ENCODE peak calls at places on chromosomes 5 and 9, in five cellular contexts. N is H9, L is mesenchymal stem cell, Y is neuronal stem cell, O is IMR-90. K is an unnamed sample.
A peak's percentile ranks its signal among the peaks of the same experiment; 100 is the strongest.

GRCh38 chr5:60677831-60678664 is 21.9 kb downstream of the DEPDC1B start:
- DNase-seq in N (no peak), L (peak; percentile 66), Y (no peak), O (peak; percentile 58), K (no peak)

GRCh38 chr5:151171521-151171920 is 13.9 kb upstream of the ANXA6 start:
- DNase-seq in N (no peak), L (no peak), Y (no peak), O (no peak), K (no peak)

GRCh38 chr9:105681313-105681712 is 13.0 kb upstream of the TMEM38B start:
- DNase-seq in N (no peak), L (no peak), Y (no peak), O (no peak), K (no peak)

GRCh38 chr5:43609752-43610151 is 6.8 kb downstream of the NNT start:
- DNase-seq in N (no peak), L (no peak), Y (no peak), O (no peak), K (peak; percentile 37)

GRCh38 chr9:114282926-114283325 is 40.0 kb upstream of the ORM1 start:
- DNase-seq in N (peak; percentile 4), L (peak; percentile 94), Y (no peak), O (peak; percentile 93), K (peak; percentile 41)

GRCh38 chr5:33188089-33188488 is 252.7 kb upstream of the TARS1 start:
- DNase-seq in N (no peak), L (no peak), Y (no peak), O (no peak), K (no peak)

GRCh38 chr5:74242516-74242915 is 398.0 kb downstream of the ENC1 start:
- DNase-seq in N (no peak), L (no peak), Y (no peak), O (no peak), K (peak; percentile 78)

GRCh38 chr5:138936225-138936967 is 61.3 kb upstream of the LRRTM2 start:
- DNase-seq in N (no peak), L (no peak), Y (no peak), O (no peak), K (no peak)

GRCh38 chr5:116025831-116026230 is 6.4 kb upstream of the ARL14EPL start:
- DNase-seq in N (no peak), L (no peak), Y (no peak), O (no peak), K (no peak)

GRCh38 chr5:115559524-115559923 is 14.9 kb upstream of the FEM1C start:
- DNase-seq in N (no peak), L (peak; percentile 46), Y (no peak), O (peak; percentile 82), K (peak; percentile 77)

GRCh38 chr5:16916262-16916878 is 19.7 kb downstream of the MYO10 start:
- DNase-seq in N (no peak), L (peak; percentile 75), Y (no peak), O (peak; percentile 93), K (peak; percentile 61)

GRCh38 chr5:58188287-58188651 is 271.6 kb downstream of the PLK2 start:
- DNase-seq in N (no peak), L (peak; percentile 55), Y (no peak), O (peak; percentile 70), K (peak; percentile 67)

GRCh38 chr5:135179308-135179980 is 145.4 kb upstream of the PITX1 start:
- DNase-seq in N (peak; percentile 49), L (no peak), Y (no peak), O (no peak), K (no peak)

GRCh38 chr5:125052601-125053000 is 306.2 kb upstream of the ZNF608 start:
- DNase-seq in N (no peak), L (no peak), Y (no peak), O (no peak), K (no peak)

GRCh38 chr5:171706736-171707440 is 78.7 kb upstream of the SMIM23 start:
- DNase-seq in N (peak; percentile 9), L (no peak), Y (no peak), O (no peak), K (no peak)

GRCh38 chr9:126672634-126673284 is 59.0 kb downstream of the LMX1B start:
- DNase-seq in N (no peak), L (no peak), Y (no peak), O (no peak), K (no peak)

GRCh38 chr9:126675147-126675467 is 61.4 kb downstream of the LMX1B start:
- DNase-seq in N (no peak), L (no peak), Y (no peak), O (no peak), K (no peak)

GRCh38 chr9:126673689-126674364 is 60.1 kb downstream of the LMX1B start:
- DNase-seq in N (no peak), L (peak; percentile 13), Y (no peak), O (peak; percentile 2), K (no peak)

GRCh38 chr9:126676102-126676684 is 62.5 kb downstream of the LMX1B start:
- DNase-seq in N (no peak), L (no peak), Y (no peak), O (no peak), K (no peak)

GRCh38 chr9:126674365-126675146 is 60.8 kb downstream of the LMX1B start:
- DNase-seq in N (no peak), L (no peak), Y (no peak), O (no peak), K (no peak)
- H2BK120ac ChIP-seq in N (no peak overlapping the region), L (no peak overlapping the region), Y (no peak overlapping the region), O (no peak overlapping the region), K (no peak overlapping the region)

GRCh38 chr9:89318123-89319014 is at the start of gene SECISBP2:
- DNase-seq in N (peak; percentile 97), L (peak; percentile 98), Y (peak; percentile 94), O (peak; percentile 97), K (peak; percentile 98)

GRCh38 chr9:89317282-89317681 is 1.0 kb upstream of the SECISBP2 start:
- DNase-seq in N (no peak), L (peak; percentile 15), Y (no peak), O (no peak), K (no peak)

GRCh38 chr9:89315482-89315881 is 2.8 kb upstream of the SECISBP2 start:
- DNase-seq in N (no peak), L (no peak), Y (no peak), O (no peak), K (no peak)

GRCh38 chr9:89323257-89323841 is 5.0 kb downstream of the SECISBP2 start:
- DNase-seq in N (no peak), L (no peak), Y (no peak), O (no peak), K (no peak)

DNA sequence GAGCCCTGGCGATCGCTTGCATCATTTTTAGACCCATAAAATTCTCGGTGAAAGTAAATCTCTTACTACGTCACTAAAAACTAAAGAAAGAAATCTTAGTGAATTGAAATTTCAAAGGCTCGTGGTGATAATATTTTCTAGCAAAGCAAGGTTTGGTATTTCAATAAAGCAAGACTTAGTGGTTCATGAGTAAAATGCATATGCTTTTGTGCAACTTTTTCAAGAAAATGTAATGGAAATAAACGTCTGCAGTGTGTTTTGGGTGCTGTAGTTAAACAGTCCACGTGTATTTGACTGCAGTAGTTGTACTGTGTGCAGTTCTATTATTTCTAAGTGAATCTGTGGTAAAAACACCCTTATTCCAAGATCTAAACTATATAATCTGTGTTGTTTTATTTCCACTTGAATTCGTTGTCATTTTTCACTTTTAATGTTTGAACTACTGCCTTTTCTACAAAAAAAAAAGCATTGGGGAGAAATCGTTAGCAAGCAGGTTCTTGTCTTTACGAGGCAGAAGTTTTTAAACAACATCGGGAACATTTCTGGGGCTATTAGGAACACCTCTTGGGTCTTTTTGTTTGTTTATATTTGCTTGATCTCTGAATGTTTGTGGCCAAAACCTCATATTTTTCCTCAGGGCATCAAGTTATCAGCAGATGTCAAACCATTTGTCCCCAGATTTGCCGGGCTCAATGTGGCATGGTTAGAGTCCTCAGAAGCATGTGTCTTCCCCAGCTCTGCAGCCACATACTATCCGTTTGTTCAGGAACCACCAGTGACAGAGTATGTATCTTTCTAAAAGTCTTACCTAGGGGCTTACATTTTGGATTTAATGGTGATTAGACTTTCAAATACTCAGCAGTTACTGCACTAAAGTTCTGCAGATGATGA is 960 bp downstream of the SECISBP2 start:
- DNase-seq in N (no peak), L (no peak), Y (no peak), O (no peak), K (no peak)
- H2BK120ac ChIP-seq in N (no peak overlapping the region), L (no peak overlapping the region), Y (no peak overlapping the region), O (no peak overlapping the region), K (no peak overlapping the region)

DNA sequence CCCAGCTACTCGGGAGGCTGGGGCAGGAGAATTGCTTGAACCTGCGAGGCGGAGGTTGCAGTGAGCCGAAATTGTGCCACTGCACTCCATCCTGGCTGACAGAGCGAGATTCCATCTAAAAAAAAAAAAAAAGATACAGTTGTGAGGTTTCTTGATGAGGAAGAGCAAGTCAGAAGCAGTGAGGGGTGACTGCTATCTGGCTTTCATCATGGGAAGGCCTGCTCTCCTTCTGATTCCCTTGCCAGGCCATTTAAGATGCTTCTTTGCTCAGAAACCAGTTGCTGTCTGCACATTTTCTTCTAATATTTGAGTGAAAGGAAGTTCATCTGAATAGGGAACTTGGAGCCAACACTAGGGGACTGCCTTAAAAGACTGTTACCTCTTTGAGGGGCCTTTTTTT is 201.9 kb downstream of the ARHGAP26 start:
- DNase-seq in N (no peak), L (no peak), Y (no peak), O (no peak), K (no peak)
- H2BK120ac ChIP-seq in N (no peak overlapping the region), L (no peak overlapping the region), Y (no peak overlapping the region), O (no peak overlapping the region), K (no peak overlapping the region)

GRCh38 chr5:180866296-180866695 is 5.2 kb upstream of the ZFP62 start:
- DNase-seq in N (no peak), L (no peak), Y (no peak), O (no peak), K (no peak)

GRCh38 chr5:180862645-180863044 is 1.6 kb upstream of the ZFP62 start:
- DNase-seq in N (peak; percentile 78), L (no peak), Y (no peak), O (no peak), K (no peak)

GRCh38 chr5:180866985-180867384 is 5.9 kb upstream of the ZFP62 start:
- DNase-seq in N (no peak), L (no peak), Y (no peak), O (no peak), K (no peak)

GRCh38 chr5:180860273-180860886 is 696 bp downstream of the ZFP62 start:
- DNase-seq in N (peak; percentile 81), L (peak; percentile 14), Y (no peak), O (no peak), K (peak; percentile 27)

DNA sequence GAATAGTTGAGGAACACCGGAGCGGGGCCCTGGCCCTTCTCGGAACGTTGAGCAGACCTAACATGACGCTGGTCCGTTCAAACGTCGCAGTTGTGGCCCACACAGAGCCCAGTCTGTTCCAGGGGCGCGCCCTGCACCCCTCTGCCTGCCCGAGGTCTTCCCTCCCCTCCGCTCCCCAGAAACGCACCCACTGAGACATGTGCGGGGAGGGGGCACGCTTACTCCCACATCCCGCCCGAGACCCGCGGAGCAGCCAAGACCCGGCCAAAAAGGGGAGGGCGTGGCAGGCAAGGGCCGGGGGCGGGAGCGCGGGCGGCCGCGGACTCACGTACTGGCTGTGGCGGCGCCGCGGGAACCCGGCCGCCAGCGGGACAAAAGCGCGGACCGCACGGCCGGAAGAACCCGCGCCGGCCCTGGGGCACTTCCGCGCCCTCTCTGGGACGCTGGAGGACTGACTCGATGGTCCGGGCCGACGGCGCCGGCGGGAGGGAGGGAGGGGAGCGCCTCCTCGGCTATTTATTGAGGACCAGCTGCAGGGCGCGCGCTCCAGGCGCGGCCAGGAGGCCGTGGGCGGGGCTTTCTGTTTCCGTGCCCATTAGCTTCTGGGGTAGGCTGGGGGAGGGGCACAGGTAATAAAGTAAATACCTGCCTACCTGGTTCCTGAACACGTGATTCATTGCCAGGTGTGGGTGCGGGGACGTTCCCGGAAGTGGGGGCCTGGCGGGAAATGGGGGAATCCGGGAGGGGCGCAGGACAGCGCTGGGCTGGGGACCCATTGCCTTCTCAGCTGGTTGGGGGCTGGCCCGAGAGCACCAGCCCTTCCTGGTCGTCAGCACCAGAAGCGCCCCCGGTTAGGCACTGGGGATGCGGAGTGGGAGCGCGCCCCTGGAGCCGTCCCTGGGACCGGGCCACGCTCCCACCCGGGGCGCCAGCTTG is at the start of gene ZFP62:
- DNase-seq in N (peak; percentile 95), L (peak; percentile 91), Y (peak; percentile 93), O (peak; percentile 87), K (peak; percentile 96)
- H2BK120ac ChIP-seq in N (no peak within 1 kb of the TSS), L (peak within 1 kb of the TSS; percentile 89), Y (peak within 1 kb of the TSS; percentile 56), O (peak within 1 kb of the TSS; percentile 54), K (peak within 1 kb of the TSS; percentile 99)

K was measured in trophoblast cell.